ENCODE peak calls at places on chromosome 5, in seven cellular contexts. One of them, this sample, is unnamed.

GRCh38 chr5:119355244-119355635 is 579 bp upstream of the TNFAIP8 start:
- DNase-seq in K562: no peak
- DNase-seq in ovary: no peak
- DNase-seq in HepG2: peak; percentile 43
- DNase-seq in tibial nerve: no peak
- DNase-seq in A549: no peak
- DNase-seq in transverse colon: no peak
- DNase-seq in this sample: no peak

GRCh38 chr5:181063514-181063913 is 23.4 kb downstream of the BTNL9 start:
- DNase-seq in K562: no peak
- DNase-seq in ovary: no peak
- DNase-seq in HepG2: no peak
- DNase-seq in tibial nerve: no peak
- DNase-seq in A549: no peak
- DNase-seq in transverse colon: no peak
- DNase-seq in this sample: peak; percentile 14

GRCh38 chr5:83563631-83564030 is 92.1 kb downstream of the VCAN start:
- DNase-seq in K562: no peak
- DNase-seq in ovary: no peak
- DNase-seq in HepG2: peak; percentile 88
- DNase-seq in tibial nerve: no peak
- DNase-seq in A549: no peak
- DNase-seq in transverse colon: no peak
- DNase-seq in this sample: no peak

GRCh38 chr5:146623009-146623408 is 107.0 kb upstream of the GPR151 start:
- DNase-seq in K562: no peak
- DNase-seq in ovary: no peak
- DNase-seq in HepG2: no peak
- DNase-seq in tibial nerve: no peak
- DNase-seq in A549: no peak
- DNase-seq in transverse colon: no peak
- DNase-seq in this sample: no peak

GRCh38 chr5:66744040-66744439 is 147.8 kb downstream of the MAST4 start:
- DNase-seq in K562: no peak
- DNase-seq in ovary: no peak
- DNase-seq in HepG2: no peak
- DNase-seq in tibial nerve: no peak
- DNase-seq in A549: no peak
- DNase-seq in transverse colon: no peak
- DNase-seq in this sample: no peak

GRCh38 chr5:142783601-142784291 is 13.6 kb downstream of the ARHGAP26 start:
- DNase-seq in K562: no peak
- DNase-seq in ovary: peak; percentile 37
- DNase-seq in HepG2: no peak
- DNase-seq in tibial nerve: no peak
- DNase-seq in A549: no peak
- DNase-seq in transverse colon: no peak
- DNase-seq in this sample: no peak

GRCh38 chr5:171614511-171614910 is 171.1 kb upstream of the SMIM23 start:
- DNase-seq in K562: peak; percentile 45
- DNase-seq in ovary: no peak
- DNase-seq in HepG2: no peak
- DNase-seq in tibial nerve: no peak
- DNase-seq in A549: no peak
- DNase-seq in transverse colon: no peak
- DNase-seq in this sample: no peak

GRCh38 chr5:90434116-90434714 is 24.7 kb upstream of the CETN3 start:
- DNase-seq in K562: peak; percentile 48
- DNase-seq in ovary: no peak
- DNase-seq in HepG2: peak; percentile 39
- DNase-seq in tibial nerve: no peak
- DNase-seq in A549: peak; percentile 57
- DNase-seq in transverse colon: peak; percentile 46
- DNase-seq in this sample: no peak

GRCh38 chr5:96978812-96979449 is 43.1 kb downstream of the LNPEP start:
- DNase-seq in K562: no peak
- DNase-seq in ovary: no peak
- DNase-seq in HepG2: no peak
- DNase-seq in tibial nerve: no peak
- DNase-seq in A549: no peak
- DNase-seq in transverse colon: no peak
- DNase-seq in this sample: no peak

GRCh38 chr5:141876628-141877477 is 1.4 kb downstream of the PCDH1 start:
- DNase-seq in K562: no peak
- DNase-seq in ovary: no peak
- DNase-seq in HepG2: no peak
- DNase-seq in tibial nerve: no peak
- DNase-seq in A549: peak; percentile 17
- DNase-seq in transverse colon: peak; percentile 44
- DNase-seq in this sample: no peak

GRCh38 chr5:14628346-14628745 is 36.2 kb upstream of the OTULIN start:
- DNase-seq in K562: peak; percentile 57
- DNase-seq in ovary: peak; percentile 40
- DNase-seq in HepG2: peak; percentile 50
- DNase-seq in tibial nerve: no peak
- DNase-seq in A549: peak; percentile 53
- DNase-seq in transverse colon: no peak
- DNase-seq in this sample: no peak

GRCh38 chr5:135107101-135107500 is 73.1 kb upstream of the PITX1 start:
- DNase-seq in K562: no peak
- DNase-seq in ovary: no peak
- DNase-seq in HepG2: no peak
- DNase-seq in tibial nerve: no peak
- DNase-seq in A549: no peak
- DNase-seq in transverse colon: peak; percentile 43
- DNase-seq in this sample: no peak
- TF ChIP-seq EP300 in K562: no peak
- TF ChIP-seq EP300 in ovary: no peak
- TF ChIP-seq EP300 in HepG2: no peak
- TF ChIP-seq EP300 in tibial nerve: no peak
- TF ChIP-seq EP300 in A549: no peak
- TF ChIP-seq EP300 in transverse colon: no peak
- TF ChIP-seq EP300 in this sample: no peak

GRCh38 chr5:93087326-93087725 is 493.7 kb downstream of the NR2F1-AS1 start:
- DNase-seq in K562: no peak
- DNase-seq in ovary: no peak
- DNase-seq in HepG2: no peak
- DNase-seq in tibial nerve: no peak
- DNase-seq in A549: no peak
- DNase-seq in transverse colon: no peak
- DNase-seq in this sample: no peak

GRCh38 chr5:93092349-93093105 is 488.5 kb downstream of the NR2F1-AS1 start:
- DNase-seq in K562: no peak
- DNase-seq in ovary: no peak
- DNase-seq in HepG2: no peak
- DNase-seq in tibial nerve: no peak
- DNase-seq in A549: peak; percentile 25
- DNase-seq in transverse colon: no peak
- DNase-seq in this sample: no peak

GRCh38 chr5:93090698-93091097 is 490.3 kb downstream of the NR2F1-AS1 start:
- DNase-seq in K562: no peak
- DNase-seq in ovary: no peak
- DNase-seq in HepG2: peak; percentile 3
- DNase-seq in tibial nerve: no peak
- DNase-seq in A549: no peak
- DNase-seq in transverse colon: no peak
- DNase-seq in this sample: no peak

GRCh38 chr5:93088997-93089396 is 492.0 kb downstream of the NR2F1-AS1 start:
- DNase-seq in K562: no peak
- DNase-seq in ovary: no peak
- DNase-seq in HepG2: no peak
- DNase-seq in tibial nerve: no peak
- DNase-seq in A549: no peak
- DNase-seq in transverse colon: no peak
- DNase-seq in this sample: no peak

DNA sequence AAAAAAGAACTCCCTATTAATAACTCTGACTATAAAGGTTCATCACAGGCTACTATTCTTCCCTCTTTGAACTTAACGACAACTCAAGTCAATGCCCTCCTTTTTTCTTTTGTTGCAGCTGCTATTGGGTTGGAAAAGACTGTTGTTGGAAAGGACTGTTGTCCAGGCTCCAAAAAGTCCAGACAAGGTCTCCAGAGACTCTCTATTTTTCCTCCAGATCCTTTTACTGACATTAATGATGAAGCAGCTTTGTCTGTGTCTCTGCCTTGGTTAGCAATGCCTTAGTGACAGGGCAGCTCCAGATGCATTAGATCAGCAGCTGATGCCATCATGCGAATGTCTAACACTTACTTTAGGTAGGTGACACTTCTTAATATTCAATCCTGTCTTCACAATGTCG is 492.5 kb downstream of the NR2F1-AS1 start:
- DNase-seq in K562: no peak
- DNase-seq in ovary: no peak
- DNase-seq in HepG2: no peak
- DNase-seq in tibial nerve: no peak
- DNase-seq in A549: no peak
- DNase-seq in transverse colon: no peak
- DNase-seq in this sample: no peak
- TF ChIP-seq EP300 in K562: no peak
- TF ChIP-seq EP300 in ovary: no peak
- TF ChIP-seq EP300 in HepG2: no peak
- TF ChIP-seq EP300 in tibial nerve: no peak
- TF ChIP-seq EP300 in A549: no peak
- TF ChIP-seq EP300 in transverse colon: no peak
- TF ChIP-seq EP300 in this sample: no peak

DNA sequence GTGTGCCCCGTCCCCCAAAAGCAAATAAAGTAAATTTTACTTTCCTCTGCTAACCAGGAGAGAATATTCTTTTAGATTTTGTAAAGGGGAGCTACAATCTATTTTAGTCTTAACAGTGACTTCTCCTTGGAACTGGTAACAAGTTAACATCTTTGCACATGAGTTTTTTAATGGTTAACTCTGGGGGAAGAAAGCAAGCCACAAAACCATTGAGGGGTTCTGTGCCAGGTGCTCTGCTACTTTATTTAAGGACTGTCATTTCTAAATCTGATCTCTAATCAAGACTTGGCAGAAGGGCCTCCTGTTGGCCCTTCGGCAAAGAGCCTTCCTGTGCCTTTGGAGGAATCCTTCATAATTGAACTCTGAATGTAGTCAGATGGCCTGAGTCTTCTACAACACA is 153.4 kb downstream of the SLC12A2 start:
- DNase-seq in K562: no peak
- DNase-seq in ovary: no peak
- DNase-seq in HepG2: no peak
- DNase-seq in tibial nerve: no peak
- DNase-seq in A549: no peak
- DNase-seq in transverse colon: no peak
- DNase-seq in this sample: peak; percentile 47
- TF ChIP-seq EP300 in K562: no peak
- TF ChIP-seq EP300 in ovary: no peak
- TF ChIP-seq EP300 in HepG2: no peak
- TF ChIP-seq EP300 in tibial nerve: no peak
- TF ChIP-seq EP300 in A549: no peak
- TF ChIP-seq EP300 in transverse colon: no peak
- TF ChIP-seq EP300 in this sample: no peak

GRCh38 chr5:35319231-35320002 is 89.1 kb upstream of the PRLR start:
- DNase-seq in K562: no peak
- DNase-seq in ovary: no peak
- DNase-seq in HepG2: no peak
- DNase-seq in tibial nerve: peak; percentile 65
- DNase-seq in A549: no peak
- DNase-seq in transverse colon: peak; percentile 58
- DNase-seq in this sample: no peak
- TF ChIP-seq EP300 in K562: no peak
- TF ChIP-seq EP300 in ovary: no peak
- TF ChIP-seq EP300 in HepG2: no peak
- TF ChIP-seq EP300 in tibial nerve: no peak
- TF ChIP-seq EP300 in A549: no peak
- TF ChIP-seq EP300 in transverse colon: no peak
- TF ChIP-seq EP300 in this sample: no peak